ENCODE peak calls at places on chromosomes 2 and 18, in six cellular contexts. B is activated CD4-positive, alpha-beta T cell treated with anti-CD3 and anti-CD28 coated beads, Interleukin-2, amount 50 U/mL, for 1 hour; H is HFFc6; F is activated T-helper 9 cell treated with anti-CD3 and anti-CD28 coated beads, Interleukin-2, amount 50 U/mL, for 16 hours; A is activated CD8-positive, alpha-beta memory T cell treated with anti-CD3 and anti-CD28 coated beads for 1 hour; S is psoas muscle. E is an unnamed sample.

GRCh38 chr2:183838295-183838694 is 714.1 kb downstream of the NUP35 start:
- DNase-seq in F (no peak), A (no peak), B (no peak), S (no peak), H (no peak), E (no peak)

GRCh38 chr18:27164905-27165304 is 20.2 kb downstream of the CHST9 start:
- DNase-seq in F (no peak), S (no peak), B (no peak), H (no peak), A (no peak), E (no peak)

GRCh38 chr2:229408356-229408755 is 137.3 kb upstream of the PID1 start:
- DNase-seq in B (no peak), F (no peak), A (no peak), H (peak), S (peak), E (no peak)

GRCh38 chr2:172442072-172442895 is 14.9 kb downstream of the ITGA6 start:
- DNase-seq in B (peak), S (peak), F (peak), H (peak), A (peak), E (no peak)

GRCh38 chr18:24014986-24015896 is 687 bp downstream of the TTC39C start:
- DNase-seq in A (no peak), B (peak), F (peak), S (peak), H (peak), E (peak)

GRCh38 chr2:226799211-226799975 is at the start of gene IRS1:
- DNase-seq in F (peak), S (peak), H (peak), B (peak), A (peak), E (peak)

GRCh38 chr2:235049719-235050118 is 97.9 kb downstream of the SH3BP4 start:
- DNase-seq in A (no peak), S (no peak), B (no peak), F (no peak), H (no peak), E (no peak)

GRCh38 chr2:144834363-144834762 is 314.4 kb upstream of the ZEB2 start:
- DNase-seq in A (no peak), F (no peak), S (no peak), B (no peak), H (no peak), E (no peak)

GRCh38 chr2:38599706-38600105 is 3.0 kb downstream of the HNRNPLL start:
- DNase-seq in A (no peak), B (no peak), S (no peak), H (no peak), F (no peak), E (no peak)

GRCh38 chr2:231688616-231689508 is 19.5 kb upstream of the PTMA start:
- DNase-seq in H (no peak), S (peak), F (no peak), B (no peak), A (no peak), E (no peak)

GRCh38 chr2:38836801-38837200 is 38.9 kb downstream of the DHX57 start:
- DNase-seq in S (no peak), B (no peak), F (no peak), A (no peak), H (no peak), E (no peak)

GRCh38 chr2:187989925-187990623 is 301.6 kb upstream of the GULP1 start:
- DNase-seq in A (no peak), S (no peak), H (no peak), F (no peak), B (no peak), E (no peak)

GRCh38 chr2:178229927-178230326 is 35.6 kb downstream of the OSBPL6 start:
- DNase-seq in A (no peak), H (no peak), F (no peak), S (no peak), B (no peak), E (no peak)

GRCh38 chr2:145123606-145124005 is 603.7 kb upstream of the ZEB2 start:
- DNase-seq in S (peak), H (peak), B (no peak), F (no peak), A (no peak), E (no peak)

GRCh38 chr2:83587309-83587708 is 871.8 kb downstream of the SUCLG1 start:
- DNase-seq in B (no peak), A (no peak), H (no peak), F (no peak), S (no peak), E (no peak)